ENCODE peak calls at places on chromosomes 16 and 17, in five cellular contexts. Q is lower leg skin, C is A549, M is AG10803, I is heart left ventricle. A is an unnamed sample.

GRCh38 chr16:3044708-3045107 is 1.7 kb upstream of the MMP25 start:
- DNase-seq in Q (no peak), C (no peak), M (no peak), I (no peak), A (no peak)

GRCh38 chr16:78227855-78228254 is 128.4 kb downstream of the WWOX start:
- DNase-seq in Q (no peak), C (no peak), M (no peak), I (no peak), A (no peak)

GRCh38 chr16:50802000-50802399 is 60.1 kb downstream of the CYLD start:
- DNase-seq in Q (no peak), C (no peak), M (peak), I (no peak), A (no peak)

GRCh38 chr16:67720236-67720635 is 1.1 kb upstream of the GFOD2 start:
- DNase-seq in Q (no peak), C (no peak), M (no peak), I (no peak), A (no peak)

GRCh38 chr17:58382108-58382884 is 30.3 kb upstream of the SUPT4H1 start:
- DNase-seq in Q (no peak), C (no peak), M (no peak), I (no peak), A (no peak)

GRCh38 chr17:47629826-47630225 is 19.9 kb upstream of the KPNB1 start:
- DNase-seq in Q (no peak), C (no peak), M (no peak), I (no peak), A (no peak)

GRCh38 chr17:49969134-49969759 is at the start of gene DLX4:
- DNase-seq in Q (no peak), C (peak), M (no peak), I (no peak), A (no peak)

GRCh38 chr17:9195961-9196668 is 174.8 kb downstream of the NTN1 start:
- DNase-seq in Q (no peak), C (no peak), M (no peak), I (no peak), A (no peak)

GRCh38 chr17:49316889-49317288 is 45.2 kb downstream of the ZNF652 start:
- DNase-seq in Q (no peak), C (no peak), M (no peak), I (no peak), A (no peak)

GRCh38 chr16:65034915-65035314 is 86.9 kb downstream of the CDH11 start:
- DNase-seq in Q (no peak), C (no peak), M (no peak), I (no peak), A (no peak)

GRCh38 chr16:3317315-3317999 is 12.2 kb downstream of the ZNF75A start:
- DNase-seq in Q (no peak), C (no peak), M (no peak), I (no peak), A (no peak)

GRCh38 chr16:48862087-48862532 is 252.1 kb upstream of the N4BP1 start:
- DNase-seq in Q (no peak), C (no peak), M (peak), I (no peak), A (no peak)

GRCh38 chr17:1087381-1088241 is 90.7 kb downstream of the TIMM22 start:
- DNase-seq in Q (no peak), C (peak), M (peak), I (peak), A (no peak)

GRCh38 chr17:67999291-67999911 is 3.1 kb upstream of the C17orf58 start:
- DNase-seq in Q (no peak), C (no peak), M (peak), I (no peak), A (no peak)

GRCh38 chr17:43393944-43394482 is 4.8 kb upstream of the ARL4D start:
- DNase-seq in Q (peak), C (peak), M (peak), I (peak), A (peak)

GRCh38 chr16:22195445-22195694 is 10.7 kb upstream of the EEF2K start:
- DNase-seq in Q (no peak), C (no peak), M (no peak), I (no peak), A (no peak)

GRCh38 chr16:22202261-22202637 is 3.8 kb upstream of the EEF2K start:
- DNase-seq in Q (no peak), C (no peak), M (no peak), I (no peak), A (no peak)

GRCh38 chr16:22195695-22196558 is 10.2 kb upstream of the EEF2K start:
- DNase-seq in Q (peak), C (peak), M (peak), I (peak), A (peak)

GRCh38 chr16:22194707-22195444 is 11.2 kb upstream of the EEF2K start:
- DNase-seq in Q (no peak), C (no peak), M (no peak), I (no peak), A (no peak)

DNA sequence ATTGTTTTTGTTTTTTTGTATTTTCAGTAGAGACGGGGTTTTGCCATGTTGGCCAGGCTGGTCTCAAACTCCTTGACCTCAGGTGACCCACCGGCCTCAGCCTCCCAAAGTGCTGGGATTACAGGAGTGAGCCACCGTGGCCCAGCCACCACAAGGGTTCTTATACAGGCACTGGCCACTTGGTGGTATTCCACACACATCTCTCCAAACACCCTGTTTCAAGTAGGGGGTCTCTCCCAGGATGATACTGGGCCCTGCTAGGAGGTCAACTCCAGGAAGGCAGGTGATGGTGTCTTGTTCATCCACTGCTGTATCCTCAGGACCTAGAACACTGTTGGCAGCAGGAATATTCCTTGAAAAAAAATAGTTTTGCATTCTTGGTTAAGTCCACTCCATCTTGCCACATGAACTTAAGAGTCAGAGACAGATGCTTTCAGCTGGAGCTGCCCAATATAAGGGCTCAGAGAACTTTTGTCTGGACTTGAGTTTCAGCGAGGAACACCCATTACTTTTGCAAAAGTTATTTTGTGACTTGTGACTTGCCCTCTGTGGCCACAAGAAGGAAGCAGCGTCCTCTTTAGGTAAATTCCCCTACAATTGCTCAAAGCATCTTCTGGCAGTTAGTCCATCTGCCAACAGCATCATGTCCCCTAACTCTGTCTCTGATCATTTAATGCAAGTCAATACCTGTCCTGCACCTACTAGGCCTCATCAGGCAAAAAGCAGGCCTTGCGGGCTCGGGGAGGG is 7.4 kb upstream of the EEF2K start:
- DNase-seq in Q (no peak), C (no peak), M (peak), I (no peak), A (no peak)
- TF ChIP-seq CTCF in Q (no peak), C (no peak), M (peak), I (no peak), A (no peak)

GRCh38 chr17:28412131-28412530 is 6.1 kb upstream of the SLC46A1 start:
- DNase-seq in Q (no peak), C (no peak), M (no peak), I (no peak), A (no peak)

GRCh38 chr17:28413804-28414203 is 7.8 kb upstream of the SLC46A1 start:
- DNase-seq in Q (no peak), C (no peak), M (no peak), I (no peak), A (no peak)

GRCh38 chr17:28415886-28416285 is 9.9 kb upstream of the SLC46A1 start:
- DNase-seq in Q (no peak), C (no peak), M (no peak), I (no peak), A (no peak)

GRCh38 chr17:28421775-28422305 is 15.8 kb upstream of the SLC46A1 start:
- DNase-seq in Q (no peak), C (no peak), M (no peak), I (no peak), A (no peak)

DNA sequence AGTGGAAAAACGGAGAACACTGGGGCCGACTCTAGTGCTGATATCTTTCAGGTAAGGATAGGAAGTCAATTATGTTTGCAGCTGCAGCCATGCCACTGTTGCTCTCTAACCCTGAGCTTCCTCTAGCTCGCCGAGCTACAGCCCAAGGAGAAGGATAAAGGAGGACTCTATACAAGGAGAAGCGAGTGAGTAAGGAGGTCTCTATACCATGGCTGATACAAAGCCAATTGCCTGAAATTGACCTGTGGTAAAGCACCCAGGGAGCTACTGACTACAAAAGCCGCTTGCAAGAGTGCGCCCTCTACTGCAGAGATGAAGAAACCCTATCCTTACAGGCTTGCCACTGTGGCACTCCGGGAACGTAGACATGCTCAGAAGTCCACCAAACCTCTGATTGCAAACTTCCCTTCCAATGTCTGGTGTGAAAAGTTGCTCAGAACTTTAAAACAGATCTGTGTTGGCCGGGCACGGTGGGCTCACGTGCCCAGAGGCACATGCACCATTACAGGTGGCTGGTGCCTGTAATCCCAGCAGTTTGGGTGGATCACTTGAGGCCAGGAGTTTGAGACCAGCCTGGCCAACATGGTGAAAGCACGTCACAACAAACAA is 10.8 kb upstream of the SLC46A1 start:
- DNase-seq in Q (peak), C (peak), M (peak), I (peak), A (no peak)
- TF ChIP-seq CTCF in Q (no peak), C (peak), M (peak), I (peak), A (no peak)

DNA sequence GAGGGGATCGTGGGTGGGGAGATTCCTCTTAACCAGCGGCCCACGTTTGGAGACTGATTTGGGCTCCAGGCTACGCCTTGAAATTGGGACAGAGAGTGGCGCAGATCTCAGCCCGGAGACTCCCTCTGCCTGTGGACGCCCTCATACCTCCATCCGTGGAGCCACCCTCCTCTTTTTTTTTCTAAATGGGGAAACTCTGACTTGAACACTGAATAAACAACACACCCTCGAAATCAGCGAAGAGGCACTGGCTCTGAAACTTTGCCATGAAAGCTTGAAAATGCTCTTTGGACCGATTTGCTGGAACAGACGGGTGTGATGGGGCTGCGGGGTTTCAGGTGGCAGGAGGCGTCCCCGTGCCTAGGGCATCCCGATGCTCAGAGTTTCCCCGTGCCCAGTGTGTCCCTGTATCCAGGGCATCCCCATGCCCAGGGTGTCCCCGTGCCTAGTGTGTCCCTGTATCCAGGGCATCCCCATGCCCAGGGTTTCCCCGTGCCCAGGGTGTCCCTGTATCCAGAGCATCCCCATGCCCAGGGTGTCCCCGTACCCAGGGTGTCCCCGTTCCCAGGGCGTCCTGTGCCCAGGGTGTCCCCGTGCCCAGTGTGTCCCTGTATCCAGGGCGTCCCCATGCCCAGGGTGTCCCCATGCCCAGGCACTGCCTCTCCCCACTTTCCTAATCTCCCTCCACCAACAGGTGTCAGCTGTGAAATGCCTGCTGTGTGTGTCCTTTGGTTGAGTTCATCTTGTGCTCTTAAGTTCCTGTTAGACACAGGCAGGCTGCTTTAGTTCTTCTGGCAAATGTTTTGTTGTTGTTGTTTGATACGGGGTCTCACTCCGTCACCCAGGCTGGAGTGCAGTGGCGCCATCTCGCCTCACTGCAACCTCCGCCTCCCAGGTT is 187.0 kb downstream of the SEC14L1 start:
- DNase-seq in Q (no peak), C (no peak), M (no peak), I (peak), A (no peak)
- TF ChIP-seq CTCF in Q (no peak), C (no peak), M (no peak), I (no peak), A (no peak)

GRCh38 chr17:74758846-74759163 is 10.4 kb downstream of the NHERF1 start:
- DNase-seq in Q (no peak), C (peak), M (peak), I (no peak), A (no peak)
- TF ChIP-seq CTCF in Q (no peak), C (no peak), M (no peak), I (no peak), A (no peak)

GRCh38 chr16:28184625-28185024 is 27.1 kb downstream of the XPO6 start:
- DNase-seq in Q (no peak), C (no peak), M (no peak), I (no peak), A (no peak)

GRCh38 chr16:28188085-28188916 is 23.5 kb downstream of the XPO6 start:
- DNase-seq in Q (no peak), C (no peak), M (peak), I (no peak), A (no peak)

GRCh38 chr16:28189237-28189636 is 22.5 kb downstream of the XPO6 start:
- DNase-seq in Q (no peak), C (no peak), M (no peak), I (no peak), A (no peak)

GRCh38 chr16:28187595-28188004 is 24.2 kb downstream of the XPO6 start:
- DNase-seq in Q (no peak), C (no peak), M (no peak), I (no peak), A (no peak)

GRCh38 chr16:28186752-28187151 is 25.0 kb downstream of the XPO6 start:
- DNase-seq in Q (no peak), C (no peak), M (peak), I (no peak), A (no peak)
- TF ChIP-seq CTCF in Q (no peak), C (no peak), M (no peak), I (no peak), A (no peak)

GRCh38 chr16:88063201-88063773 is 112.1 kb downstream of the BANP start:
- DNase-seq in Q (peak), C (no peak), M (peak), I (no peak), A (no peak)
- TF ChIP-seq CTCF in Q (no peak), C (no peak), M (peak), I (no peak), A (no peak)

DNA sequence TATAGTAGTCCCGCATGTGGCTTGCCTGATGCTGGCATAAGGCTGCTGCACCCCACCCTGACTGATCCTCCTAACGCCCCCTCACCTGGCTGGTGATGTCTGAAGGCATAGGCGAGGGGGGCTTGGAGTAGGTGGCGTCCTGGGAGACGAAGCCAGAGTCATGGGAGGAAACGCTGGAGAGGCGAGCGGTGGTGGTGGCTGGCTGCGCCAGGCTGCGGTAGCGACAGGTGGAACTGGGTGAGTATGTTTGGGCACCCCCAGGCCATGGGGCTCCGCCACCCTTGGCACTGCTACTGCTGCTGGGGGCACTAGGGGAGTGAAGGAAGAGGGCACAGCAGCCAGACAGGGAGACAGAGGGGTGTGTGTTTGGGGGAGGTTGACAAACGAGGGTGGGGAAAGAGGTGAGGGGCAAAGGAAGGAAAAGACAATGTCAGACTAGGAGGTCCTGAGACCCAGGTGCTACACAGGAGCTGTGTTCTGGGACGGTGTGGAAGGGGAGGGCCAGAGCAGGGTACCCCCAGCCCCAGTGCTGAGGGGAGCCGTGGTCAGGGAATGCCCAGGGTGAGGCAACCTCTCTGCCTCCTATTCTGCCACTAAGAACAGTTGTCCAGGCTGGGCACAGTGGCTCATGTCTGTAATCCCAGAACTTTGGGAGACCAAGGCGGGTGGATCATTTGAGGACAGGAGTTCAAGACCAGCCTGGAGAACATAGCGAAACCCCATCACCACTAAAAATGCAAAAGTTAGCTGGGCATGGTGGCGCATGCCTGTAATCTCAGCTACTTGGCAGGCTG is 11.4 kb downstream of the MTSS2 start:
- DNase-seq in Q (no peak), C (no peak), M (no peak), I (no peak), A (no peak)
- TF ChIP-seq CTCF in Q (no peak), C (no peak), M (no peak), I (no peak), A (no peak)

DNA sequence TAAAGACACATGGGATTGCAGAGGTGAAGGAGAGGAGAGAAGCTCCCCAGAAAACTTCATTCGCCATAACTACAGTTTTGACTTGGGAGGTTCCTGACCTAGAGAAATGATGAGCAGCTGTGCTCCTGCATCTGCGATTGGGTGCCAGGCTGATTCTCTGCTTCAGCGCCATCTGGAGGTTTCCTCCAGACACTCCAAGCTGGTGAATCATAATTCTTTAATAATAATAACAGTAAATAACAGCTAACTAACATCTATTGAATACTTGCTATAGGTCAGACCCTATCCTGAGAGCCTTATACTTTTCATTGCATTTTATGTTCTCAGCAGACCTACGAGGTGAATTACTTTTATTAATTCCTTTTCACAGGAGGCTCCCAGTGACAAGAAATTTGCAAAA is 575.8 kb downstream of the TOX3 start:
- DNase-seq in Q (no peak), C (peak), M (peak), I (no peak), A (no peak)
- TF ChIP-seq CTCF in Q (no peak), C (no peak), M (peak), I (no peak), A (no peak)

DNA sequence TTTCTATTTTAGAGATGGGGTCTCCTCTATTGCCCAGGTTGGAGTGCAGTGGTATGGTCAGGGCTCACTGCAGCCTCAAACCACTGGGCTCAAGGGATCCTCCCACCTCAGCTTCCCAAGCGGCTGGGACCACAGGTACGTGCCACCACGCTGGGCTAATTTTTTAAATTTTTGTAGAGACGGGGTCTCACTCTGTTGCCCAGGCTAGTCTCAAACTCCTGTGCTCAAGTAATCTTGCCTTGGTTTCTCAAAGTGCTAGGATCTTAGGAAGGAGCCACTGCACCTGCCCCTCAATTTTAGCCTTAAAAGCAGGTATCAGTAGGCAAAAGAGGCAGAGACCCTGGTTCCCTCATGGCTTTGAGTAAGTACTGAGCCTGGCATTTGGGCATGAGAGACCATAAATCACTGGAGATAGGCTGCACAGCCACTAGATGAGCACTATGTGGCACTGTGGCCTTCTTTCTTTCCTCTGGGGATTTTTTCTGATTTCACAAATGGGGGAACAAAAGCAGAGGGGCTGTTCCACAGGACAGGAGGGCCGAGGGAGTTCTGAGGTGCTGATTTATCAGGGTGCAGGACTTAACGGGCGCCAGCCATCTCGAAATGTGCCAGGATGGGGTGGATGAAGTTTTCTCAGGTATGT is 82.2 kb downstream of the PLXDC1 start:
- DNase-seq in Q (no peak), C (peak), M (peak), I (no peak), A (no peak)
- TF ChIP-seq CTCF in Q (no peak), C (peak), M (peak), I (peak), A (no peak)

A was measured in omental fat pad.